ENCODE peak calls at places on chromosomes 13 and 19, in ten cellular contexts. R is tibial nerve, N is GM23338, P is endothelial cell of umbilical vein, A is GM06990, Y is fibroblast of mammary gland, G is body of pancreas, L is mammary epithelial cell, E is heart right ventricle, B is tibial artery. K is an unnamed sample.

GRCh38 chr19:1255186-1256161 is 7.1 kb downstream of the MIDN start:
- DNase-seq in P (no peak), E (no peak), L (no peak), B (no peak), A (no peak), G (no peak), N (no peak), Y (no peak), R (no peak), K (no peak)

GRCh38 chr13:59447031-59447430 is 716.7 kb downstream of the DIAPH3 start:
- DNase-seq in Y (no peak), N (no peak), R (no peak), P (peak; percentile 56), E (no peak), A (no peak), G (no peak), L (no peak), B (no peak), K (no peak)

GRCh38 chr13:76846363-76846762 is 39.8 kb downstream of the KCTD12 start:
- DNase-seq in G (no peak), A (no peak), P (no peak), E (no peak), B (no peak), L (no peak), Y (peak; percentile 51), N (no peak), R (no peak), K (no peak)

GRCh38 chr19:55493052-55493649 is 4.9 kb downstream of the SSC5D start:
- DNase-seq in N (no peak), A (no peak), E (no peak), G (no peak), R (no peak), B (no peak), Y (peak; percentile 61), L (no peak), P (no peak), K (no peak)

GRCh38 chr19:1248454-1249297 is at the start of gene MIDN:
- DNase-seq in B (peak; percentile 80), P (peak; percentile 86), N (peak; percentile 90), Y (peak; percentile 84), A (peak; percentile 85), G (peak; percentile 87), E (peak; percentile 89), R (peak; percentile 66), L (peak; percentile 84), K (peak; percentile 80)

GRCh38 chr19:8558325-8558724 is 18.9 kb downstream of the MYO1F start:
- DNase-seq in R (no peak), N (no peak), L (no peak), G (no peak), P (no peak), E (no peak), B (no peak), Y (no peak), A (no peak), K (no peak)

GRCh38 chr19:40521276-40521675 is 54.5 kb downstream of the SPTBN4 start:
- DNase-seq in Y (peak; percentile 44), R (no peak), P (no peak), G (no peak), E (no peak), N (no peak), L (no peak), B (no peak), A (no peak), K (no peak)

GRCh38 chr19:14407889-14408640 is 11.1 kb downstream of the DDX39A start:
- DNase-seq in L (no peak), N (no peak), P (no peak), A (no peak), B (no peak), R (no peak), E (no peak), G (no peak), Y (no peak), K (no peak)

GRCh38 chr13:41459754-41460111 is 2.4 kb downstream of the RGCC start:
- DNase-seq in P (no peak), A (no peak), N (no peak), Y (peak; percentile 11), B (no peak), G (no peak), E (no peak), L (no peak), R (no peak), K (no peak)

GRCh38 chr13:23510979-23511735 is 59.1 kb upstream of the TNFRSF19 start:
- DNase-seq in P (peak; percentile 18), B (no peak), E (no peak), Y (peak; percentile 50), A (peak; percentile 34), R (no peak), L (peak; percentile 46), G (no peak), N (peak; percentile 40), K (peak; percentile 39)
- TF ChIP-seq CTCF in P (no peak), B (no peak), E (peak; percentile 29), Y (peak; percentile 25), A (peak; percentile 58), R (no peak), L (peak; percentile 29), G (peak; percentile 21), N (no peak), K (peak; percentile 12)

GRCh38 chr13:106522112-106522511 is 13.3 kb downstream of the EFNB2 start:
- DNase-seq in R (no peak), L (peak; percentile 52), B (no peak), Y (no peak), E (no peak), N (no peak), P (no peak), A (no peak), G (no peak), K (no peak)

GRCh38 chr13:106522898-106523525 is 12.4 kb downstream of the EFNB2 start:
- DNase-seq in R (no peak), N (no peak), E (no peak), P (peak; percentile 52), B (no peak), L (peak; percentile 23), A (no peak), G (no peak), Y (no peak), K (no peak)

GRCh38 chr13:106523566-106523965 is 11.9 kb downstream of the EFNB2 start:
- DNase-seq in G (no peak), R (no peak), B (no peak), E (no peak), P (peak; percentile 45), Y (peak; percentile 65), A (no peak), N (no peak), L (peak; percentile 51), K (no peak)

GRCh38 chr13:106520205-106521004 is 15.1 kb downstream of the EFNB2 start:
- DNase-seq in L (no peak), B (no peak), Y (peak; percentile 62), N (peak; percentile 43), A (no peak), R (no peak), E (no peak), G (no peak), P (peak; percentile 55), K (no peak)

DNA sequence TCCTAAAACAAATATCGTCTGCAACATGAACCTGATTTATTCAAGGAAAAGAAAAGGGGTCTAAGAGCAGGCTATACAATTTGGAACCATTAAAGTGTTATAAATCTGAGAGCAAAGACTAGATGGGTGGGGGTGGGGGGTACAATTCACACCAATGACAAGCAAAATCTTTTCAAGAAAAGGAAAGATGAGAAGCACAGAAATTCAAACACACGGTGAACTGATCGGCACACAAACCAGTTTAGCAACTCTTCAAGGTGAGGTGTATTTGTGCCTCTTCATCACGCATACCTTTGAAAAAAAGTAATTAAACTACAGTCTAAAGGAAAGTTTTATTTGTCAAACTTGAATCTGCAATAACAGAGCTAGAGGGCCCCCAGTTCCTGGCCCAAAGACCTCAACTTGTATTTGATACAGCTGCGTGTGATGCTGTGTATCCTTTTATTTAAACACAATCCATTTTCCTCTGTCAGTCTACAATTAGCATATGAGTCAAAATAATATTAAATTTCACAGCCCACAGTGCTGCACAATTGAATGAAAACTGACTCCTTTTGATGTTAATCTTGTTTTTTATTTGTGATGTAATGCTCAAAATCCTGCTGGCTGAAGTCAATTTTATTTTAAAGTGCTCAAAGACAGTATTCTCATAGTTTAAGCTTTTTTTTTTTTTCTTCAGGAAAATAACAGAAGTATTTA is 14.2 kb downstream of the EFNB2 start:
- DNase-seq in N (peak; percentile 43), P (no peak), G (no peak), L (no peak), E (no peak), Y (no peak), B (no peak), A (no peak), R (no peak), K (no peak)
- H3K4me3 ChIP-seq in N (peak overlapping the region; percentile 27), P (no peak overlapping the region), G (no peak overlapping the region), L (no peak overlapping the region), E (no peak overlapping the region), Y (no peak overlapping the region), B (no peak overlapping the region), A (no peak overlapping the region), R (no peak overlapping the region), K (no peak overlapping the region)

DNA sequence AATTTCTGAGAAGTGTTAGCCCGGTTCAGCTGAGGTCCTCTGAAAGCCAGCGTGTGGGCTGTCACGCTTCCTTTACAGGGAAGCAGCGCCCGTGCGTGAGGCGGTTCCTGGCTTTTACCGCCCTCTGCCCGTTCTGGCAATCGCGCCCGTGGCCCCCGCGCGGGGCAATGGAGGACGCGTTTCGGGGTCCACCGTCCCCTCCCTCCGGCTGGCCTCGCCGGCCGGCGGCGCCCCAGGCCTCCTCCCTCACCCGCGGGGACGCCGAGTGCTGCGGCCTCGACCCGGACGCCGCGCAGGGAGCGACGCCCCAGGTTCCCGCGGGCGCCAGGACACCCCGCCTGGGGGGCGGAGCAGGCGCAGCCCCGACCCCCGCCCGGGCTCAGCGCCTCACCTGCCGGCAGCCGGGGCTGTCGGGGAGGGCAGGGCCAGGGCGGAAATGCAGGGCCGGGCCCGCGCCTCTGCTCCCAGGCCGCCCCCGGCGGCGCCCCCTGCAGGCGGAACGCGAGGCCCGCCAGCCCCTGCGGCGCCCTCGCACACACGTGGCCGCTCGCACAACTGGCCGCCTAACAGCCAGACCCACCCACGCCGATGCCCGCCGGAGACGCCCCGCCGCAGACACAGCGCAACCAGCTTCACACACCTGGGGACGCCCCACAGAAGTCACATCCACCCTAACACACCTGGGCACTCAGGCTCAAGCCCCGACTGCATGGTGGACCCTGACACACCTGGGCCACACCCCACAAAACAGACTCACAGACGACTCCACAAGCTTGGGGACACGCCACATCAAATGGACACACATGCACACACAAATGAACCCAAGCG is at the start of gene GGACT:
- DNase-seq in P (peak; percentile 56), G (peak; percentile 82), Y (peak; percentile 52), N (peak; percentile 91), E (peak; percentile 83), B (peak; percentile 38), A (peak; percentile 84), R (peak; percentile 37), L (peak; percentile 26), K (peak; percentile 77)
- TF ChIP-seq CTCF in P (peak; percentile 72), G (peak; percentile 49), Y (no peak), N (peak; percentile 53), E (peak; percentile 57), B (peak; percentile 47), A (peak; percentile 43), R (peak; percentile 89), L (peak; percentile 32), K (peak; percentile 80)

DNA sequence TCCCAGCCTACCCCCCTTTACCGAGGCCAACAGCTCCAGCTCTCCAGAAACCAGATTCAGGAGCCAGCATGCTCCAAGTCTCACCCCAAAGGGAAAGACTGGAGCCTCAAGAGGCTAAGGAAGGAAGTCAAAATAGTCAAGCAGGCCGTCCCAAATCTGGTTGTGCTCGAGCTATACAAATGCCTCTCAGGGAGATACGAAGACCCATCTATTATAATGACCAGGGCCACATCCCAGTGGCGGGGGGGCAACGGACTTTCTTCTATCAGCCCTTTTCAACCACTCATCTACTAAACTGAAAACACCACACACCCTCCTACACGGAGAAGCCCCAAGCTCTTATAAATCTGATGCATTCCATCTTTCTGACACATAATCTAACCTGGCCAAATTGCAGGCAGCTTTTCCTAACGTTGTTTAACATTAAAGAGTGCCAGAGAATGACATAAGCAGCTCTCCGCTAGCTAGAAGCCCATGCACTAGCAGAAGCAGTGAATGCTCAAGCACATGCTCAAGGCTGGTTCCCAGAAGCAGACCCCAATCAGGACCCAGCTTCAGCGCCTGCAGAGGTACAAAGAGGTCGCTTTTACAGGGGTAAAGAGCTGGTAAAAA is 104.6 kb upstream of the ZNF98 start:
- DNase-seq in E (no peak), Y (no peak), R (no peak), A (no peak), L (no peak), N (no peak), B (no peak), G (peak; percentile 54), P (no peak), K (no peak)
- H3K4me3 ChIP-seq in E (no peak overlapping the region), Y (no peak overlapping the region), R (no peak overlapping the region), A (no peak overlapping the region), L (no peak overlapping the region), N (no peak overlapping the region), B (no peak overlapping the region), G (no peak overlapping the region), P (no peak overlapping the region), K (no peak overlapping the region)